ENCODE peak calls at places on chromosomes 12 and 14, in nine cellular contexts. D is epithelial cell of esophagus, Q is WTC11, U is endodermal cell, L is tibial artery, Z is HFFc6, F is Panc1, I is cardiac fibroblast, N is right atrium auricular region. M is an unnamed sample.

GRCh38 chr12:3928538-3929220 is 55.5 kb upstream of the PARP11 start:
- DNase-seq in F (no peak), D (no peak), N (no peak), L (no peak), U (no peak), Z (no peak), Q (no peak), I (no peak), M (no peak)

GRCh38 chr14:54622189-54622958 is 55.4 kb downstream of the SAMD4A start:
- DNase-seq in Q (no peak), L (no peak), F (no peak), Z (no peak), U (no peak), D (peak; percentile 32), N (no peak), I (no peak), M (no peak)

GRCh38 chr12:39623919-39624318 is 4.3 kb upstream of the ABCD2 start:
- DNase-seq in F (no peak), D (peak; percentile 65), Z (no peak), U (no peak), N (no peak), L (no peak), Q (no peak), I (no peak), M (no peak)

GRCh38 chr14:84003316-84003715 is 1526.6 kb upstream of the FLRT2 start:
- DNase-seq in I (no peak), D (no peak), Z (no peak), U (no peak), N (no peak), F (no peak), Q (no peak), L (no peak), M (no peak)

GRCh38 chr12:71972441-71973074 is 33.9 kb downstream of the TPH2 start:
- DNase-seq in U (peak; percentile 74), N (no peak), Z (no peak), L (no peak), Q (no peak), F (no peak), D (no peak), I (no peak), M (no peak)

GRCh38 chr12:121668750-121669524 is 517 bp downstream of the MORN3 start:
- DNase-seq in L (no peak), U (peak; percentile 94), I (peak; percentile 55), F (no peak), N (no peak), D (peak; percentile 22), Z (no peak), Q (peak; percentile 83), M (peak; percentile 85)

GRCh38 chr12:11719678-11720099 is 70.2 kb downstream of the ETV6 start:
- DNase-seq in Q (no peak), U (peak; percentile 84), L (peak; percentile 77), F (no peak), Z (peak; percentile 95), I (peak; percentile 87), N (peak; percentile 79), D (peak; percentile 93), M (no peak)

GRCh38 chr14:51929920-51930682 is 59.2 kb upstream of the RTRAF start:
- DNase-seq in Q (no peak), D (no peak), I (no peak), N (no peak), U (no peak), L (no peak), Z (no peak), F (no peak), M (no peak)

GRCh38 chr12:111304642-111305071 is 64.2 kb downstream of the PHETA1 start:
- DNase-seq in N (no peak), U (peak; percentile 94), I (no peak), Z (no peak), F (no peak), Q (peak; percentile 77), D (peak; percentile 11), L (no peak), M (peak; percentile 63)

GRCh38 chr12:63889236-63889635 is 44.7 kb downstream of the SRGAP1 start:
- DNase-seq in I (peak; percentile 67), F (no peak), U (no peak), Z (peak; percentile 42), D (peak; percentile 32), Q (no peak), L (no peak), N (no peak), M (no peak)

GRCh38 chr12:128339121-128339520 is 72.2 kb downstream of the TMEM132C start:
- DNase-seq in F (no peak), D (no peak), U (peak; percentile 74), Z (no peak), N (no peak), L (no peak), I (peak; percentile 17), Q (no peak), M (no peak)

GRCh38 chr12:128339669-128340068 is 72.7 kb downstream of the TMEM132C start:
- DNase-seq in D (no peak), I (no peak), Z (no peak), N (no peak), Q (no peak), L (no peak), F (no peak), U (no peak), M (no peak)

GRCh38 chr12:128337456-128338160 is 70.6 kb downstream of the TMEM132C start:
- DNase-seq in F (no peak), I (no peak), Z (no peak), U (peak; percentile 72), L (no peak), Q (no peak), N (no peak), D (no peak), M (no peak)

GRCh38 chr12:128338344-128338743 is 71.4 kb downstream of the TMEM132C start:
- DNase-seq in L (no peak), N (no peak), I (no peak), Z (no peak), F (no peak), D (no peak), U (peak; percentile 63), Q (no peak), M (no peak)

DNA sequence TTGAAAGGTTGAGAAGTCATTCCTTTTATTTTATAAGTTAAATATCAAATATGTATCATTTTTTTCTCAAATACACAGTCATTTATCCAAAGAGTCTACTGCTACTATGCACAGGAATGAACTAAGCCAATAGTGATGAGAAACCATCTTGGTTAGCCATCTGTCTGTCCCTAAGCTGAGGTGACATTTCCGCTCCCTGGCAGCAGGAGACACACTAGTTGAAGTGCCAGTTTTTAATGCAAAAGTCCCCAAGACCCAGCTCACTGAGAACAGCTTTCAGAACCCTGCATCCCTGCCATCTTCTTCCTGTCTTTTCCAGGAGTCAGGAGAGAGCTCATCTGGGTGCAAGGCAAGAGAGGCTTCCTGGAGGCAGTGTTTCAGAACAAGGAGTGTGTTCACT is 69.5 kb downstream of the TMEM132C start:
- DNase-seq in Q (no peak), Z (no peak), U (no peak), N (no peak), I (no peak), F (no peak), L (no peak), D (no peak), M (no peak)
- TF ChIP-seq CTCF in Q (no peak), Z (no peak), U (no peak), N (no peak), I (no peak), F (no peak), L (no peak), D (no peak), M (no peak)

DNA sequence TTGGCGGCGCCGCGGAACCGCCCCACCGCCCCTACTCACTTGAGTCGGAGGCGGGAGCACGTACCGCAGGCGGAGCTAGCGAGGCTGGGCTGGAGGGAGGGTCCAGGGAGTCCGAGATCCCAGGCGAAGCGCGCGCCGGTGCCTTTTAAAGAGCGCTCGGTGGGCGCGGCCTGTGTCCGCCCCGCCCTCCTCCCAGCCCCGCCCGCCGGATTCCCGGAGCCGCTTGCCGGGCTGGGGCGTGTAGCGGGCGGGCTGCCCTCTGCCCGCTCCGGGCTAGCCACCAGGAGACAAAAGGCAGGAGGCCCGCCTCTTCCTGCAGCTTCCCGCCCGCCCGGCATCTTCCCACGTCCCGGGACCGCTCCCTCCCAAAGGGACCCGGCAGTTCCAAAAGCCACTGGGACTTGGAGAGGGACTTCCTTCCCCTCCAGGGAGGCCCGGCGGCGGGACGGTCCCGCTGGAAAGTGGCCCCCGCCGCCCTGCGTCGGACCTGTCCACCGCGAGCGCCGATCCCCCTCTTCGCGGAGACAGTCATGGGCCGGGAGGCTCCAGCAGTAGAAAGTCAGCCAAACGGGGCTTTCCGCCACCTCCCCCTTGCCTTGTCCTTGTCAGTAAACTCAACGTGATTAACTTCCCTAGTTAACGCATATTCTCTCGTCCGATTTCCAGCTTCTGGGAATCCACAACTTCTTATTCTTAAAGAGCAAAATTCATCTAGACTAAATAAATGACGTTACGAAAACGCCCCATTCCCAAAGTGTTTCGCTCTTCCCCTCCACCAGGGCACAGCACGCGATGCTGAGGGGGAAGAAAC is at the start of gene CSRP2:
- DNase-seq in I (peak; percentile 89), F (peak; percentile 13), Q (peak; percentile 95), Z (peak; percentile 58), D (peak; percentile 92), U (peak; percentile 100), L (peak; percentile 97), N (peak; percentile 85), M (peak; percentile 89)
- TF ChIP-seq CTCF in I (peak; percentile 49), F (no peak), Q (no peak), Z (peak; percentile 54), D (peak; percentile 21), U (peak; percentile 65), L (peak; percentile 43), N (no peak), M (peak; percentile 3)

GRCh38 chr12:52984136-52984535 is 22.1 kb upstream of the EIF4B start:
- DNase-seq in I (no peak), F (no peak), U (no peak), Q (no peak), N (no peak), L (no peak), Z (no peak), D (no peak), M (no peak)
- TF ChIP-seq CTCF in I (no peak), F (no peak), U (peak; percentile 59), Q (no peak), N (no peak), L (no peak), Z (peak; percentile 25), D (no peak), M (no peak)

GRCh38 chr14:97295108-97295710 is 498.0 kb downstream of the VRK1 start:
- DNase-seq in D (no peak), Z (no peak), U (no peak), L (no peak), I (no peak), N (no peak), Q (no peak), F (no peak), M (no peak)

GRCh38 chr14:97298775-97299174 is 501.6 kb downstream of the VRK1 start:
- DNase-seq in N (no peak), Q (no peak), I (no peak), U (no peak), Z (no peak), F (no peak), D (no peak), L (no peak), M (no peak)

GRCh38 chr14:97298331-97298730 is 501.1 kb downstream of the VRK1 start:
- DNase-seq in U (peak; percentile 87), L (no peak), F (no peak), I (no peak), D (no peak), Q (peak; percentile 73), Z (no peak), N (no peak), M (peak; percentile 40)

GRCh38 chr14:97301931-97302559 is 504.9 kb downstream of the VRK1 start:
- DNase-seq in L (no peak), Z (no peak), Q (no peak), U (peak; percentile 63), D (no peak), F (no peak), I (no peak), N (no peak), M (no peak)

GRCh38 chr14:97299661-97300060 is 502.5 kb downstream of the VRK1 start:
- DNase-seq in U (peak; percentile 74), F (no peak), I (no peak), D (no peak), N (no peak), L (no peak), Z (no peak), Q (peak; percentile 43), M (no peak)
- TF ChIP-seq CTCF in U (peak; percentile 82), F (peak; percentile 13), I (no peak), D (no peak), N (no peak), L (no peak), Z (no peak), Q (no peak), M (no peak)